ENCODE peak calls at places on chromosomes 7 and 10, in seven cellular contexts. V is transverse colon, M is H1, P is esophagus muscularis mucosa, R is HepG2, W is A549, J is tibial nerve. T is an unnamed sample.

GRCh38 chr10:99393036-99393435 is 37.4 kb downstream of the GOT1 start:
- DNase-seq in W (no peak), R (no peak), M (no peak), V (no peak), P (no peak), J (no peak), T (no peak)

GRCh38 chr10:70828923-70829322 is 13.2 kb downstream of the SGPL1 start:
- DNase-seq in P (no peak), V (no peak), J (no peak), M (no peak), R (no peak), W (no peak), T (no peak)

GRCh38 chr10:30857803-30858202 is 173.9 kb downstream of the ZNF438 start:
- DNase-seq in V (peak), M (no peak), W (no peak), R (no peak), J (peak), P (peak), T (no peak)

GRCh38 chr7:152137476-152138025 is 112.1 kb downstream of the GALNT11 start:
- DNase-seq in M (no peak), J (no peak), W (no peak), R (no peak), V (no peak), P (peak), T (no peak)

GRCh38 chr7:84674236-84674913 is 479.8 kb upstream of the SEMA3A start:
- DNase-seq in V (no peak), R (no peak), M (no peak), J (no peak), W (no peak), P (no peak), T (no peak)

GRCh38 chr10:101967713-101968112 is 88.3 kb downstream of the ARMH3 start:
- DNase-seq in J (no peak), P (no peak), W (no peak), M (no peak), V (no peak), R (no peak), T (no peak)

GRCh38 chr7:2738766-2739549 is 51.0 kb downstream of the AMZ1 start:
- DNase-seq in J (no peak), V (no peak), P (no peak), R (no peak), W (no peak), M (peak), T (no peak)

GRCh38 chr10:79376078-79376628 is 28.9 kb downstream of the PPIF start:
- DNase-seq in W (no peak), V (no peak), R (no peak), J (no peak), M (peak), P (peak), T (no peak)

GRCh38 chr10:90313548-90314325 is 544.1 kb downstream of the HTR7 start:
- DNase-seq in M (no peak), R (no peak), J (no peak), P (no peak), V (no peak), W (no peak), T (no peak)

GRCh38 chr7:8442814-8443304 is 9.4 kb downstream of the NXPH1 start:
- DNase-seq in M (peak), P (no peak), V (no peak), R (no peak), W (no peak), J (no peak), T (peak)

GRCh38 chr7:30445770-30446169 is 32.8 kb downstream of the NOD1 start:
- DNase-seq in J (peak), P (no peak), M (no peak), V (peak), W (peak), R (peak), T (no peak)

GRCh38 chr7:112449353-112449752 is 907 bp upstream of the IFRD1 start:
- DNase-seq in V (peak), J (no peak), M (no peak), W (peak), P (no peak), R (peak), T (peak)

GRCh38 chr10:120978589-120979252 is 127.6 kb downstream of the WDR11 start:
- DNase-seq in W (no peak), P (no peak), R (no peak), V (no peak), M (no peak), J (no peak), T (no peak)

GRCh38 chr7:36949711-36950600 is 225.7 kb upstream of the AOAH start:
- DNase-seq in R (peak), V (peak), M (no peak), P (no peak), J (peak), W (no peak), T (peak)

GRCh38 chr7:123797673-123798526 is 47.1 kb upstream of the HYAL4 start:
- DNase-seq in R (peak), W (peak), M (no peak), P (no peak), V (no peak), J (no peak), T (peak)

GRCh38 chr7:143288836-143289235 is 685 bp downstream of the CASP2 start:
- DNase-seq in V (no peak), W (peak), J (no peak), M (no peak), P (no peak), R (no peak), T (no peak)

GRCh38 chr7:55111007-55111406 is 92.2 kb downstream of the EGFR start:
- DNase-seq in R (no peak), W (no peak), J (no peak), V (no peak), P (no peak), M (no peak), T (peak)

GRCh38 chr7:65988084-65988483 is 6.1 kb upstream of the GUSB start:
- DNase-seq in V (no peak), M (no peak), W (no peak), R (no peak), P (no peak), J (no peak), T (no peak)

GRCh38 chr10:114872519-114873087 is 51.0 kb downstream of the FHIP2A start:
- DNase-seq in W (no peak), M (no peak), V (no peak), R (no peak), P (no peak), J (no peak), T (no peak)
- TF ChIP-seq EP300 in W (no peak), M (no peak), V (no peak), R (no peak), P (no peak), J (no peak), T (no peak)

GRCh38 chr7:117014673-117015133 is 61.4 kb downstream of the ST7 start:
- DNase-seq in J (peak), W (peak), M (no peak), V (peak), R (no peak), P (no peak), T (no peak)
- TF ChIP-seq EP300 in J (peak), W (no peak), M (no peak), V (no peak), R (no peak), P (no peak), T (no peak)

DNA sequence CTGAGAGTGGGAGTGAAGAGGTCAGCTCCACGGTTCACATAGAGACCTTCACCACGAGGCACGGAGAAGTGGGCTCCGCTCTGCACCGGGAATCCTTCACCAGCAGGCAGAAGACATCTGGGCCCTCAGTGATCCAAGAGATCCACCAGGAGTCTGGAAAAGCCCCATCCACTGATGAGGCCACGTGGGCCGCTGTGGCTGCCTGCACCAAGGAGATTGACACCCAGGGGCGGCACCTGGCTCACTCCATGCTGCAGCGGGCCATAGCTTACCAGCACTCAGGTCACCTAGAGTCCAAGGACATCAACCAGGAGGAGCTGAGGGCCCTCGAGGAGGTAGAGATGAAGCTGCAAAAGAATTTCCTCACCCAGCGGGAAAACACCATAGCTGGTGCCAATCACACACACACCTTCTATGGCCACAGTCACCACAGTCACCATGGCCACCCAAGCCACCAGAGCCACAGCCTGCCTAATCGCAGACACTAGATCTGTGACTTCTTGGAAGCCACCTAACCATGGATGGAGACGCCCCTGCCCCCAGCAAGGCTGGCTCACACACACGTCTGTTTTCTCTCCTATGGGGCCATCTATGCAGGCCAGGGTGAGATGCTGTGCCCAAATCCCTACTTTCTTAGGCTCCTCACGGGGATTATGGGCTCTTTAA is 694 bp downstream of the C10orf62 start:
- DNase-seq in M (no peak), R (no peak), J (no peak), W (no peak), P (no peak), V (no peak), T (no peak)
- TF ChIP-seq EP300 in M (no peak), R (no peak), J (no peak), W (no peak), P (no peak), V (no peak), T (no peak)

GRCh38 chr7:75694636-75695035 is 44.1 kb downstream of the HIP1 start:
- DNase-seq in R (no peak), V (no peak), M (no peak), P (no peak), J (no peak), W (no peak), T (no peak)
- TF ChIP-seq EP300 in R (no peak), V (no peak), M (no peak), P (no peak), J (no peak), W (no peak), T (no peak)

DNA sequence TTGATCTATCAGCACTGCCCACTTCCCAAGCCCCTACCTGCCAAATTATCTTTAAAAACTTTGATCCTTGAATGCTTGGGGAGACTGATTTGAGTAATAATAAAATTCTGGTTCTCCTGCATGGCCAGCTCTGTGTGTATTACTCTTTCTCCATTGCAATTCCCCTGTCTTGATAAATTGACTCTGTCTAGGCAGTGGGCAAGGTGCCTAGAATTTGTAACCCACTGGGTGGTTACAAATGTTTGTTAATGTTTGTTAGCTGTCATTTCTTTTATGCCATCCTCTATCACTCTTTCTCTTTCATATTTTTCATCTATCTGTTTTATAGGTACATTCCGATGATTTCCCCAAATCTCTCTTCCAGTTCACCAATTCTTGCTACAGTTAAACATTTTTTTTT is 694.1 kb downstream of the TYW1 start:
- DNase-seq in R (no peak), W (no peak), P (no peak), J (no peak), M (no peak), V (no peak), T (no peak)
- TF ChIP-seq EP300 in R (no peak), W (no peak), P (no peak), J (no peak), M (no peak), V (no peak), T (no peak)

GRCh38 chr7:106947244-106947728 is 82.2 kb downstream of the PIK3CG start:
- DNase-seq in J (peak), M (no peak), R (peak), P (no peak), V (peak), W (peak), T (no peak)
- TF ChIP-seq EP300 in J (peak), M (no peak), R (no peak), P (no peak), V (no peak), W (no peak), T (no peak)

GRCh38 chr10:111784386-111784785 is 399.2 kb downstream of the GPAM start:
- DNase-seq in J (no peak), W (no peak), P (no peak), V (no peak), M (no peak), R (no peak), T (no peak)
- TF ChIP-seq EP300 in J (no peak), W (no peak), P (no peak), V (no peak), M (no peak), R (no peak), T (no peak)

DNA sequence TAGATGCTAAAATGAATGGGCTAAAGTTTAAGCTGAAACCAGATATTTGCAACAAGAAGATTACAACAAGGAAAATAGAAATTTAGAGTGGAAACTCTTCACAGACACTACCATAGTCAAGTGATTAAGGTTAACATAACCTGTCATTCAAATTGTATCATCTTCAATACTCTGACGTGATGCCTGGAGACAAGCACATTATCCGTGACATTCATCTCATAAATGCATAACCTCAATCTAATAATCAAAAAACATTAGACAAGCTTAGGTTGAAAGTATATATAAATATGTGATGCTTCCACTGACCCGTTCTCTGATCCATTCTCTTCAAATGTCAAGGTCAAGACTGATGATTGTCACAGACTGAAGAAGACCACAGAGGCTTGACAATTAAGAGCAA is 263.8 kb upstream of the MEOX2 start:
- DNase-seq in M (no peak), V (no peak), J (no peak), R (no peak), P (no peak), W (no peak), T (no peak)
- TF ChIP-seq EP300 in M (no peak), V (no peak), J (no peak), R (no peak), P (no peak), W (no peak), T (no peak)

T was measured in upper lobe of left lung.